ENCODE peak calls at places on chromosome 4, in nine cellular contexts. P, A, F, T, M, Z, J, V and R are unnamed samples.

GRCh38 chr4:72977936-72978485 is 91.5 kb downstream of the COX18 start:
- DNase-seq in Z (no peak), P (no peak), T (no peak), V (no peak), A (no peak), M (no peak), F (peak), J (no peak), R (no peak)

GRCh38 chr4:142376204-142376603 is 469.9 kb downstream of the INPP4B start:
- DNase-seq in T (no peak), Z (no peak), J (no peak), V (no peak), M (no peak), F (no peak), P (no peak), A (no peak), R (no peak)

GRCh38 chr4:140726776-140727500 is 29.2 kb downstream of the TBC1D9 start:
- DNase-seq in P (no peak), V (no peak), J (no peak), M (no peak), F (peak), Z (no peak), A (no peak), T (no peak), R (no peak)

GRCh38 chr4:100311181-100311580 is 120.9 kb upstream of the DDIT4L start:
- DNase-seq in A (no peak), P (no peak), J (no peak), F (peak), V (peak), M (no peak), Z (no peak), T (no peak), R (no peak)

GRCh38 chr4:106659386-106659785 is 290.8 kb upstream of the GIMD1 start:
- DNase-seq in A (no peak), F (peak), T (no peak), V (no peak), P (no peak), M (no peak), J (no peak), Z (no peak), R (no peak)

GRCh38 chr4:82172186-82172585 is 201.6 kb downstream of the HNRNPD start:
- DNase-seq in A (no peak), P (no peak), M (no peak), T (no peak), V (no peak), Z (no peak), F (no peak), J (no peak), R (no peak)

GRCh38 chr4:62407534-62407933 is 1207.4 kb downstream of the ADGRL3 start:
- DNase-seq in P (no peak), M (no peak), V (no peak), A (no peak), F (no peak), T (no peak), J (no peak), Z (no peak), R (no peak)

GRCh38 chr4:100593933-100594332 is 76.1 kb upstream of the EMCN start:
- DNase-seq in F (no peak), M (no peak), A (no peak), J (no peak), P (no peak), Z (no peak), V (no peak), T (no peak), R (no peak)

GRCh38 chr4:107814758-107815552 is 9.8 kb upstream of the SGMS2 start:
- DNase-seq in J (no peak), F (no peak), A (no peak), M (no peak), Z (no peak), T (no peak), V (no peak), P (no peak), R (no peak)

GRCh38 chr4:8398347-8398746 is 42.2 kb downstream of the ACOX3 start:
- DNase-seq in V (no peak), J (no peak), Z (no peak), M (no peak), P (no peak), A (no peak), F (no peak), T (no peak), R (no peak)

GRCh38 chr4:182853731-182854130 is 63.5 kb downstream of the DCTD start:
- DNase-seq in T (no peak), Z (no peak), M (no peak), V (no peak), J (no peak), F (no peak), A (no peak), P (no peak), R (no peak)

GRCh38 chr4:81472249-81473085 is 760 bp upstream of the RASGEF1B start:
- DNase-seq in A (peak), M (no peak), F (no peak), P (peak), T (peak), V (peak), J (no peak), Z (peak), R (peak)

GRCh38 chr4:34733185-34733916 is 1511.0 kb downstream of the ARAP2 start:
- DNase-seq in V (no peak), Z (no peak), T (no peak), M (no peak), J (no peak), F (no peak), P (no peak), A (no peak), R (no peak)